ENCODE peak calls at places on chromosomes 12 and 14, in nine cellular contexts. I, Z, M, L, N, T, Y, R and V are unnamed samples.

GRCh38 chr14:33617154-33617553 is 333.7 kb downstream of the EGLN3 start:
- DNase-seq in Z (peak; percentile 91), T (peak; percentile 9), R (no peak), L (no peak), N (no peak), I (no peak), M (no peak), Y (no peak), V (no peak)

GRCh38 chr14:102675396-102675795 is 82.9 kb downstream of the RCOR1 start:
- DNase-seq in I (no peak), R (no peak), M (no peak), Z (no peak), N (no peak), T (no peak), Y (no peak), L (no peak), V (no peak)

GRCh38 chr14:71013551-71014192 is 106.4 kb downstream of the PCNX1 start:
- DNase-seq in Y (no peak), L (no peak), M (no peak), N (no peak), R (no peak), I (no peak), T (no peak), Z (no peak), V (no peak)

GRCh38 chr14:67428501-67429031 is 16.6 kb upstream of the PLEK2 start:
- DNase-seq in L (no peak), M (no peak), R (no peak), I (no peak), T (no peak), N (no peak), Z (peak; percentile 83), Y (no peak), V (no peak)

GRCh38 chr12:32583535-32583934 is 95.6 kb upstream of the DNM1L start:
- DNase-seq in I (no peak), N (no peak), M (no peak), L (no peak), Y (no peak), Z (peak; percentile 63), R (no peak), T (no peak), V (no peak)

GRCh38 chr12:63052696-63053095 is 98.3 kb downstream of the AVPR1A start:
- DNase-seq in M (no peak), Z (no peak), I (no peak), R (no peak), T (no peak), Y (no peak), N (no peak), L (no peak), V (no peak)

GRCh38 chr12:6547987-6548386 is 7.9 kb downstream of the IFFO1 start:
- DNase-seq in L (no peak), Z (peak; percentile 89), Y (no peak), I (peak; percentile 68), N (no peak), T (no peak), M (no peak), R (no peak), V (no peak)

GRCh38 chr14:71554959-71555612 is 377.1 kb upstream of the RGS6 start:
- DNase-seq in T (no peak), Z (no peak), R (no peak), L (no peak), I (no peak), Y (no peak), M (peak; percentile 28), N (no peak), V (peak; percentile 15)

GRCh38 chr14:45786266-45786665 is 533.3 kb upstream of the MIS18BP1 start:
- DNase-seq in R (no peak), T (no peak), M (no peak), L (no peak), N (no peak), Y (no peak), Z (no peak), I (no peak), V (no peak)

GRCh38 chr14:30273564-30273880 is 285.4 kb upstream of the G2E3 start:
- DNase-seq in N (no peak), M (no peak), Y (no peak), Z (no peak), T (no peak), L (no peak), I (no peak), R (no peak), V (no peak)

GRCh38 chr12:122884091-122884826 is 11.7 kb downstream of the VPS37B start:
- DNase-seq in Z (no peak), R (no peak), L (no peak), I (no peak), N (no peak), Y (no peak), M (no peak), T (no peak), V (no peak)

GRCh38 chr12:59895161-59895785 is 299.4 kb downstream of the SLC16A7 start:
- DNase-seq in Y (no peak), N (no peak), R (no peak), L (no peak), T (no peak), Z (no peak), I (no peak), M (no peak), V (no peak)

GRCh38 chr12:54701940-54702592 is 53.9 kb upstream of the DCD start:
- DNase-seq in Z (peak; percentile 52), N (peak; percentile 77), L (no peak), I (no peak), Y (peak; percentile 32), T (peak; percentile 46), M (no peak), R (no peak), V (peak; percentile 58)

GRCh38 chr12:128603573-128604120 is 220.1 kb downstream of the SLC15A4 start:
- DNase-seq in N (no peak), L (no peak), Z (no peak), T (no peak), M (no peak), Y (no peak), R (no peak), I (no peak), V (no peak)

GRCh38 chr12:26488339-26488738 is 293.0 kb downstream of the SSPN start:
- DNase-seq in L (no peak), I (no peak), Y (no peak), N (no peak), R (no peak), M (no peak), T (no peak), Z (no peak), V (no peak)

GRCh38 chr14:89973234-89973823 is 17.6 kb downstream of the TDP1 start:
- DNase-seq in N (peak; percentile 9), M (peak; percentile 57), T (peak; percentile 65), I (peak; percentile 78), R (peak; percentile 74), L (peak; percentile 48), Z (peak; percentile 72), Y (peak; percentile 31), V (peak; percentile 45)

GRCh38 chr12:54603872-54604271 is 15.4 kb upstream of the PPP1R1A start:
- DNase-seq in L (no peak), R (no peak), I (no peak), Y (no peak), T (no peak), Z (no peak), N (no peak), M (no peak), V (no peak)

GRCh38 chr12:116918464-116918863 is 7.7 kb downstream of the FBXW8 start:
- DNase-seq in N (no peak), M (no peak), T (no peak), R (no peak), I (no peak), L (no peak), Z (no peak), Y (no peak), V (no peak)

GRCh38 chr14:79915411-79915810 is 295.9 kb downstream of the DIO2 start:
- DNase-seq in N (no peak), I (no peak), T (no peak), L (no peak), Z (no peak), R (no peak), M (no peak), Y (no peak), V (no peak)

GRCh38 chr12:12779529-12779928 is 5.9 kb upstream of the APOLD1 start:
- DNase-seq in R (no peak), Y (no peak), I (no peak), Z (peak; percentile 92), L (no peak), N (peak; percentile 35), T (peak; percentile 73), M (no peak), V (no peak)

GRCh38 chr14:55807059-55807499 is 227.1 kb downstream of the KTN1 start:
- DNase-seq in N (peak; percentile 54), Y (peak; percentile 85), I (peak; percentile 90), Z (peak; percentile 77), L (no peak), M (peak; percentile 72), T (peak; percentile 94), R (no peak), V (no peak)

GRCh38 chr12:52284562-52285171 is 6.7 kb downstream of the KRT81 start:
- DNase-seq in Y (no peak), L (no peak), N (no peak), T (no peak), I (no peak), M (no peak), R (no peak), Z (no peak), V (no peak)

GRCh38 chr14:102201369-102201748 is 61.7 kb downstream of the WDR20 start:
- DNase-seq in R (no peak), N (no peak), Z (no peak), M (peak; percentile 22), Y (no peak), I (no peak), L (no peak), T (no peak), V (no peak)

GRCh38 chr14:68791078-68791983 is 1.5 kb downstream of the ZFP36L1 start:
- DNase-seq in Z (no peak), L (no peak), R (no peak), I (peak; percentile 73), M (peak; percentile 54), N (no peak), Y (no peak), T (peak; percentile 36), V (no peak)

GRCh38 chr12:97951239-97951638 is 488.6 kb downstream of the RMST start:
- DNase-seq in T (no peak), L (no peak), M (no peak), Z (no peak), N (no peak), Y (no peak), I (no peak), R (no peak), V (no peak)

GRCh38 chr14:72679591-72680151 is 214.2 kb downstream of the DPF3 start:
- DNase-seq in N (peak; percentile 7), L (no peak), Y (no peak), I (no peak), Z (no peak), T (peak; percentile 4), R (no peak), M (no peak), V (no peak)

GRCh38 chr12:15555466-15555865 is 233.2 kb downstream of the PTPRO start:
- DNase-seq in Z (no peak), T (no peak), N (no peak), L (no peak), M (no peak), I (no peak), R (no peak), Y (no peak), V (no peak)

GRCh38 chr14:81474685-81475324 is 58.8 kb downstream of the SEL1L start:
- DNase-seq in L (no peak), R (no peak), N (no peak), T (no peak), I (no peak), Y (no peak), M (no peak), Z (no peak), V (no peak)

GRCh38 chr12:49334226-49334625 is 2.8 kb downstream of the C1QL4 start:
- DNase-seq in M (no peak), T (no peak), L (no peak), N (no peak), Z (no peak), R (no peak), I (no peak), Y (no peak), V (no peak)

GRCh38 chr12:118307069-118307954 is 65.4 kb downstream of the TAOK3 start:
- DNase-seq in Y (no peak), I (no peak), T (no peak), N (no peak), R (no peak), M (peak; percentile 67), Z (peak; percentile 93), L (no peak), V (no peak)

GRCh38 chr14:99601301-99601945 is 2.6 kb downstream of the CCDC85C start:
- DNase-seq in M (no peak), Z (peak; percentile 28), R (no peak), I (peak; percentile 56), N (no peak), T (no peak), Y (no peak), L (no peak), V (no peak)